ENCODE peak calls at places on chromosomes 13 and 19, in seven cellular contexts. A is NCI-H1930, I is activated gamma-delta T cell treated with Interleukin-2 at 50 U/mL for 16 hours, V is cardiac fibroblast, R is GM04504, Q is ACHN, E is left ventricle myocardium superior. M is an unnamed sample.

GRCh38 chr19:30312582-30313352 is 59.4 kb upstream of the ZNF536 start:
- DNase-seq in I (no peak), R (no peak), A (no peak), Q (no peak), E (no peak), V (no peak), M (no peak)

GRCh38 chr13:112120031-112120373 is 53.1 kb downstream of the SOX1 start:
- DNase-seq in V (no peak), Q (no peak), E (no peak), R (no peak), A (no peak), I (no peak), M (no peak)

GRCh38 chr13:48579167-48579918 is 46.5 kb upstream of the RCBTB2 start:
- DNase-seq in I (no peak), E (no peak), Q (no peak), R (no peak), V (no peak), A (no peak), M (no peak)

GRCh38 chr13:109331898-109332297 is 454.5 kb downstream of the IRS2 start:
- DNase-seq in E (no peak), Q (no peak), A (peak), I (no peak), V (peak), R (no peak), M (no peak)

GRCh38 chr13:109704771-109705628 is 81.4 kb downstream of the IRS2 start:
- DNase-seq in I (no peak), E (peak), A (no peak), V (peak), R (no peak), Q (no peak), M (peak)

GRCh38 chr13:35208587-35208986 is 266.5 kb downstream of the NBEA start:
- DNase-seq in I (no peak), A (no peak), R (no peak), E (no peak), V (peak), Q (no peak), M (no peak)

GRCh38 chr13:83377486-83377885 is 504.8 kb downstream of the SLITRK1 start:
- DNase-seq in A (no peak), I (no peak), R (no peak), V (peak), Q (no peak), E (no peak), M (no peak)

GRCh38 chr19:28553005-28553404 is 659.9 kb downstream of the UQCRFS1 start:
- DNase-seq in V (no peak), E (no peak), Q (no peak), A (no peak), R (no peak), I (no peak), M (no peak)

GRCh38 chr13:65677906-65678305 is 1552.2 kb downstream of the PCDH9 start:
- DNase-seq in V (peak), Q (no peak), A (no peak), R (no peak), I (no peak), E (no peak), M (no peak)

GRCh38 chr13:113904411-113904810 is 40.5 kb upstream of the GAS6 start:
- DNase-seq in I (no peak), Q (peak), A (peak), E (peak), R (no peak), V (peak), M (no peak)

GRCh38 chr19:21109116-21109515 is 27.1 kb downstream of the ZNF714 start:
- DNase-seq in V (peak), R (no peak), Q (no peak), I (no peak), A (no peak), E (no peak), M (no peak)

GRCh38 chr13:32676242-32676641 is 90.0 kb downstream of the PDS5B start:
- DNase-seq in Q (no peak), I (no peak), R (no peak), V (peak), A (no peak), E (no peak), M (no peak)

GRCh38 chr13:22325761-22326160 is 654.9 kb downstream of the FGF9 start:
- DNase-seq in R (no peak), V (no peak), I (no peak), Q (no peak), A (no peak), E (no peak), M (no peak)

GRCh38 chr19:9801976-9802375 is 16.9 kb downstream of the FBXL12 start:
- DNase-seq in I (no peak), V (no peak), R (no peak), E (no peak), Q (no peak), A (no peak), M (no peak)

GRCh38 chr13:91245283-91245682 is 102.2 kb upstream of the MIR17HG start:
- DNase-seq in V (no peak), E (no peak), A (no peak), R (no peak), I (no peak), Q (no peak), M (no peak)

GRCh38 chr19:2063824-2064223 is 12.8 kb upstream of the MKNK2 start:
- DNase-seq in R (no peak), I (no peak), A (no peak), E (no peak), V (no peak), Q (no peak), M (no peak)

GRCh38 chr19:35513231-35513974 is at the start of gene DMKN:
- DNase-seq in A (no peak), E (no peak), Q (no peak), I (no peak), V (peak), R (no peak), M (no peak)

GRCh38 chr13:40777166-40777956 is 6.4 kb upstream of the MRPS31 start:
- DNase-seq in E (no peak), Q (peak), R (no peak), I (no peak), V (peak), A (peak), M (no peak)

GRCh38 chr19:48398329-48399235 is 5.1 kb downstream of the GRIN2D start:
- DNase-seq in R (no peak), I (peak), E (peak), A (peak), V (peak), Q (peak), M (peak)

GRCh38 chr19:44764975-44765948 is 12.4 kb upstream of the CBLC start:
- DNase-seq in Q (no peak), A (no peak), R (no peak), I (no peak), E (no peak), V (peak), M (peak)

GRCh38 chr13:30708541-30708940 is 26.8 kb upstream of the ALOX5AP start:
- DNase-seq in I (no peak), V (peak), E (no peak), Q (no peak), R (no peak), A (no peak), M (no peak)

GRCh38 chr19:48752511-48753365 is at the start of gene FUT1:
- DNase-seq in R (no peak), A (peak), V (peak), I (peak), E (peak), Q (peak), M (peak)

GRCh38 chr19:1865172-1866010 is 2.0 kb upstream of the KLF16 start:
- DNase-seq in I (no peak), Q (no peak), E (no peak), V (no peak), R (no peak), A (no peak), M (no peak)

GRCh38 chr19:7869910-7870511 is 4.2 kb downstream of the PRR36 start:
- DNase-seq in Q (peak), R (no peak), V (peak), A (no peak), E (peak), I (peak), M (peak)

GRCh38 chr13:94119360-94119936 is 360.0 kb downstream of the DCT start:
- DNase-seq in Q (peak), R (no peak), A (no peak), I (no peak), E (no peak), V (no peak), M (no peak)

GRCh38 chr19:38425810-38426466 is at the start of gene RASGRP4:
- DNase-seq in A (no peak), I (no peak), V (no peak), R (no peak), E (peak), Q (no peak), M (peak)

GRCh38 chr13:37094840-37095239 is 10.6 kb downstream of the CSNK1A1L start:
- DNase-seq in Q (no peak), V (no peak), E (no peak), I (no peak), R (no peak), A (no peak), M (no peak)

M was measured in Right ventricle myocardium inferior.